ENCODE peak calls at places on chromosomes 16 and 17, in five cellular contexts. E is iPS DF 6.9, R is GM23248, T is mucosa of descending colon, M is astrocyte. F is an unnamed sample.

GRCh38 chr17:49703557-49704277 is 4.0 kb downstream of the SLC35B1 start:
- DNase-seq in R (peak; percentile 73), M (peak; percentile 16), T (peak; percentile 18), E (no peak), F (no peak)

GRCh38 chr16:21638573-21638975 is 13.8 kb downstream of the IGSF6 start:
- DNase-seq in T (no peak), M (peak; percentile 58), R (peak; percentile 92), E (no peak), F (peak; percentile 39)

GRCh38 chr16:66058181-66058580 is 308.3 kb upstream of the CDH5 start:
- DNase-seq in M (peak; percentile 79), R (peak; percentile 63), T (no peak), E (no peak), F (no peak)

GRCh38 chr17:58318627-58319180 is 9.9 kb downstream of the TSPOAP1 start:
- DNase-seq in M (no peak), R (no peak), E (no peak), T (no peak), F (no peak)

GRCh38 chr17:75271955-75272847 is 1.2 kb upstream of the MIF4GD start:
- DNase-seq in M (no peak), T (no peak), E (no peak), R (peak; percentile 89), F (no peak)

GRCh38 chr16:85532147-85532546 is 81.0 kb upstream of the GSE1 start:
- DNase-seq in R (no peak), T (no peak), E (no peak), M (no peak), F (no peak)

GRCh38 chr17:54967621-54968258 is 714 bp downstream of the COX11 start:
- DNase-seq in E (no peak), R (peak; percentile 66), M (peak; percentile 54), T (peak; percentile 40), F (no peak)

GRCh38 chr17:67289174-67289876 is 44.3 kb upstream of the HELZ start:
- DNase-seq in E (no peak), M (peak; percentile 58), R (peak; percentile 76), T (peak; percentile 40), F (peak; percentile 75)

GRCh38 chr17:965311-965989 is 14.1 kb downstream of the NXN start:
- DNase-seq in T (no peak), R (no peak), M (peak; percentile 58), E (no peak), F (no peak)

GRCh38 chr17:64270885-64271284 is 7.8 kb upstream of the TEX2 start:
- DNase-seq in R (no peak), E (no peak), T (no peak), M (no peak), F (no peak)

GRCh38 chr17:60149691-60150582 is at the start of gene CA4:
- DNase-seq in M (no peak), E (no peak), T (no peak), R (no peak), F (no peak)

GRCh38 chr16:67923414-67924127 is 8.1 kb downstream of the CTRL start:
- DNase-seq in R (no peak), T (no peak), E (no peak), M (no peak), F (no peak)

GRCh38 chr16:65449526-65449925 is 327.7 kb upstream of the CDH11 start:
- DNase-seq in E (no peak), R (no peak), T (no peak), M (no peak), F (no peak)

GRCh38 chr16:56691885-56692284 is 9.6 kb downstream of the MT1X start:
- DNase-seq in E (no peak), T (peak; percentile 62), R (peak; percentile 49), M (peak; percentile 25), F (no peak)

GRCh38 chr17:58228679-58229078 is 9.6 kb upstream of the MKS1 start:
- DNase-seq in E (no peak), R (no peak), M (no peak), T (no peak), F (no peak)

GRCh38 chr16:427295-427694 is 1.8 kb downstream of the RAB11FIP3 start:
- DNase-seq in R (peak; percentile 23), T (no peak), M (no peak), E (no peak), F (no peak)

GRCh38 chr16:84331998-84332780 is 36.1 kb upstream of the ATP2C2 start:
- DNase-seq in R (peak; percentile 61), T (no peak), E (no peak), M (peak; percentile 47), F (no peak)

GRCh38 chr17:29443041-29443440 is 52.9 kb downstream of the TAOK1 start:
- DNase-seq in E (no peak), T (no peak), M (no peak), R (no peak), F (no peak)

GRCh38 chr16:55949518-55949917 is 74.3 kb upstream of the CES5A start:
- DNase-seq in T (no peak), R (peak; percentile 56), M (peak; percentile 57), E (no peak), F (no peak)

GRCh38 chr16:35562471-35562870 is 2103.1 kb downstream of the TP53TG3F start:
- DNase-seq in M (no peak), E (no peak), T (no peak), R (no peak), F (no peak)

GRCh38 chr17:8016632-8017424 is 14.4 kb downstream of the GUCY2D start:
- DNase-seq in M (no peak), E (peak; percentile 87), R (peak; percentile 50), T (peak; percentile 71), F (no peak)

GRCh38 chr17:13874817-13875216 is 194.5 kb upstream of the COX10 start:
- DNase-seq in R (no peak), T (no peak), M (no peak), E (no peak), F (no peak)

GRCh38 chr17:75810216-75810615 is 25.6 kb downstream of the UNK start:
- DNase-seq in E (no peak), M (no peak), R (no peak), T (peak; percentile 93), F (no peak)

F was measured in skeletal muscle cell.